ENCODE peak calls at places on chromosome 9, in seven cellular contexts. G is IMR-90, S is H9, Z is mesendoderm, J is neuronal stem cell, C is H1, B is trophoblast cell. Q is an unnamed sample.

GRCh38 chr9:100445161-100445902 is 18.4 kb downstream of the MSANTD3 start:
- DNase-seq in G (no peak), S (no peak), Z (no peak), J (no peak), C (no peak), B (no peak), Q (no peak)

GRCh38 chr9:89842267-89842768 is 237.5 kb downstream of the GADD45G start:
- DNase-seq in G (no peak), S (no peak), Z (no peak), J (no peak), C (no peak), B (no peak), Q (no peak)

GRCh38 chr9:14346826-14347407 is 33.0 kb upstream of the NFIB start:
- DNase-seq in G (no peak), S (no peak), Z (peak), J (no peak), C (no peak), B (no peak), Q (no peak)

GRCh38 chr9:106883626-106884190 is 20.7 kb downstream of the ZNF462 start:
- DNase-seq in G (peak), S (no peak), Z (no peak), J (no peak), C (no peak), B (peak), Q (peak)

GRCh38 chr9:133693703-133694529 is 44.2 kb downstream of the SARDH start:
- DNase-seq in G (no peak), S (no peak), Z (no peak), J (no peak), C (no peak), B (no peak), Q (no peak)

GRCh38 chr9:129278391-129279237 is 100.6 kb upstream of the IER5L start:
- DNase-seq in G (no peak), S (peak), Z (no peak), J (no peak), C (no peak), B (peak), Q (no peak)

GRCh38 chr9:108885643-108886348 is 23.7 kb downstream of the ACTL7A start:
- DNase-seq in G (peak), S (no peak), Z (peak), J (no peak), C (no peak), B (no peak), Q (peak)

GRCh38 chr9:79988126-79988525 is 416.4 kb downstream of the TLE4 start:
- DNase-seq in G (no peak), S (no peak), Z (no peak), J (no peak), C (no peak), B (no peak), Q (no peak)

GRCh38 chr9:137114220-137114612 is 317 bp downstream of the DPP7 start:
- DNase-seq in G (no peak), S (no peak), Z (no peak), J (no peak), C (no peak), B (no peak), Q (no peak)

GRCh38 chr9:99018653-99019052 is 74.9 kb downstream of the COL15A1 start:
- DNase-seq in G (no peak), S (no peak), Z (no peak), J (no peak), C (no peak), B (no peak), Q (no peak)

GRCh38 chr9:133944746-133945135 is 47.4 kb downstream of the VAV2 start:
- DNase-seq in G (peak), S (no peak), Z (no peak), J (no peak), C (no peak), B (peak), Q (peak)

GRCh38 chr9:7394007-7394774 is 405.4 kb downstream of the DMAC1 start:
- DNase-seq in G (no peak), S (peak), Z (peak), J (peak), C (no peak), B (no peak), Q (peak)

GRCh38 chr9:113187935-113188595 is 33.0 kb downstream of the FKBP15 start:
- DNase-seq in G (peak), S (no peak), Z (peak), J (no peak), C (no peak), B (peak), Q (peak)

GRCh38 chr9:137313326-137313920 is 11.4 kb upstream of the NRARP start:
- DNase-seq in G (no peak), S (no peak), Z (no peak), J (no peak), C (no peak), B (no peak), Q (no peak)

GRCh38 chr9:33620738-33621439 is 96.8 kb downstream of the ANKRD18B start:
- DNase-seq in G (peak), S (no peak), Z (peak), J (no peak), C (no peak), B (peak), Q (peak)

GRCh38 chr9:137070906-137071275 is 534 bp upstream of the SAPCD2 start:
- DNase-seq in G (no peak), S (no peak), Z (no peak), J (no peak), C (no peak), B (no peak), Q (peak)

DNA sequence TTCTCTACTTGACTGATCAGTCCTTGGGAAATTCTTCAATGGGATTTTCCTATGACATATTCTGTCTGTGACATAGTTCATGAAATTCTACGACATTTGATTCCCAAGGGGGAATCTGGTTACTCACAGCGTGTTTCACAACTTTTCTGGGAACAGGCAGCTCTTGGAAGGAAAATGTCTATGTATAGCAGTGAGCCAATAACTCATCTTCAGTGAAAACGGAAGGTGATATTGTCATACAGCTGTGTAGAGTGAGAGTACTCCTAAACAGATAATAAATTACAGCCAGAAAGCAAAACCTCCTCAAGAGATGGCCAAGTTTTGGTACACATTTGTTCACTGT is 91.4 kb downstream of the C9orf152 start:
- DNase-seq in G (peak), S (no peak), Z (no peak), J (no peak), C (no peak), B (peak), Q (peak)
- H3K4me2 ChIP-seq in G (peak), S (no peak), Z (no peak), J (no peak), C (no peak), B (no peak), Q (no peak)

GRCh38 chr9:135776893-135777622 is 75.1 kb downstream of the KCNT1 start:
- DNase-seq in G (no peak), S (no peak), Z (no peak), J (no peak), C (no peak), B (no peak), Q (no peak)
- H2BK5ac ChIP-seq in G (no peak), S (no peak), Z (no peak), J (peak), C (no peak), B (no peak), Q (no peak)

GRCh38 chr9:94464790-94465189 is 90.1 kb upstream of the PCAT7 start:
- DNase-seq in G (no peak), S (no peak), Z (no peak), J (no peak), C (no peak), B (peak), Q (no peak)
- H3K4me2 ChIP-seq in G (no peak), S (no peak), Z (no peak), J (no peak), C (no peak), B (no peak), Q (no peak)

DNA sequence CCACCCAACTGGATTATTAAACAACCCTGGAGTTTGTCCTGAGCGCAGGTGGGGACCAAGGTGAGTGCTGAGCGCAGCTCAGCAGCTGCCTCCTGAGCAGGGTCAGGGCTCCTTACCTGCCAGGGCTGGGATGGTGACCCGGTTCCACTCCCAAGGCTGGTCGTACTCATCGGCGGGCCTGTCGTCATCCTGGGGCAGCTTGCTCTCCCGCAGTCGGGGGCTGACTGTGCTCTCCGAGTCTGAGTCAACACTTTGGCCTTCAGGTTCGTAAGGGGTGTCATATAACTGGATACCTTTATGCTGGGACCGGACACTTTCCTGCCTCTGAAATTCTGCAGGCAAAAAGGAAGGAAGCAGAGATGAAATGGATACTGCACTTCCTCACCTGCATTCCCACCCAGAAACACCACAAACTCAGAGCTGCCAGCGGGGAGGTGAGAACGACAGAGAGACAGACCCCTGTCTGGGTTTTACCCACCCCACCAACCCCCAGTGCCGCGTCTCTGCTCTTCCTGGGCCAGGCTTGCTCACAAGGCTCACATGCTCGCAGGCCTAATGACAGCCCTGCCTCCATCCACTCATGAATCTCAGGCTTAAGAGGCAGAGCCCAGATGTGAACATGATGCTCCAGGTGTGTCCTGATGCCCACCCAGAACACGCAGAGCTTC is 70.7 kb upstream of the SLC25A51 start:
- DNase-seq in G (no peak), S (no peak), Z (peak), J (no peak), C (no peak), B (peak), Q (peak)
- H2BK5ac ChIP-seq in G (no peak), S (no peak), Z (no peak), J (no peak), C (no peak), B (no peak), Q (peak)